ENCODE peak calls at places on chromosome 7, in nine cellular contexts. One of them, this sample, is unnamed.

GRCh38 chr7:154855366-154855765 is 147.6 kb downstream of the PAXIP1 start:
- DNase-seq in GF-D8: no peak
- DNase-seq in lung: no peak
- DNase-seq in DMS53: no peak
- DNase-seq in mesendoderm: no peak
- DNase-seq in AG08395: no peak
- DNase-seq in activated CD4-positive, alpha-beta T cell treated with anti-CD3 and anti-CD28 coated beads for 1 hour: no peak
- DNase-seq in AG08396: no peak
- DNase-seq in activated T-helper 1 cell treated with anti-CD3 and anti-CD28 coated beads, Interleukin-12 subunit alpha, Interleukin-12 subunit beta, Interleukin-2, Interleukin-4 antibody, amounts not matched to agents 30 ng/mL and 10 ng/mL and 1 ng/mL, durations not matched to agents 14 hours and 24 hours and 36 hours: no peak
- DNase-seq in this sample: no peak

GRCh38 chr7:137096607-137097006 is 228.2 kb downstream of the CHRM2 start:
- DNase-seq in activated CD4-positive, alpha-beta T cell treated with anti-CD3 and anti-CD28 coated beads for 1 hour: no peak
- DNase-seq in activated T-helper 1 cell treated with anti-CD3 and anti-CD28 coated beads, Interleukin-12 subunit alpha, Interleukin-12 subunit beta, Interleukin-2, Interleukin-4 antibody, amounts not matched to agents 30 ng/mL and 10 ng/mL and 1 ng/mL, durations not matched to agents 14 hours and 24 hours and 36 hours: no peak
- DNase-seq in DMS53: no peak
- DNase-seq in mesendoderm: no peak
- DNase-seq in lung: no peak
- DNase-seq in AG08396: no peak
- DNase-seq in GF-D8: no peak
- DNase-seq in AG08395: no peak
- DNase-seq in this sample: peak

GRCh38 chr7:112266595-112267270 is 60.2 kb downstream of the ZNF277 start:
- DNase-seq in GF-D8: peak
- DNase-seq in DMS53: no peak
- DNase-seq in AG08395: peak
- DNase-seq in AG08396: no peak
- DNase-seq in mesendoderm: no peak
- DNase-seq in activated T-helper 1 cell treated with anti-CD3 and anti-CD28 coated beads, Interleukin-12 subunit alpha, Interleukin-12 subunit beta, Interleukin-2, Interleukin-4 antibody, amounts not matched to agents 30 ng/mL and 10 ng/mL and 1 ng/mL, durations not matched to agents 14 hours and 24 hours and 36 hours: no peak
- DNase-seq in activated CD4-positive, alpha-beta T cell treated with anti-CD3 and anti-CD28 coated beads for 1 hour: no peak
- DNase-seq in lung: no peak
- DNase-seq in this sample: no peak

GRCh38 chr7:2619120-2619519 is 12.7 kb upstream of the TTYH3 start:
- DNase-seq in DMS53: no peak
- DNase-seq in activated T-helper 1 cell treated with anti-CD3 and anti-CD28 coated beads, Interleukin-12 subunit alpha, Interleukin-12 subunit beta, Interleukin-2, Interleukin-4 antibody, amounts not matched to agents 30 ng/mL and 10 ng/mL and 1 ng/mL, durations not matched to agents 14 hours and 24 hours and 36 hours: no peak
- DNase-seq in AG08396: peak
- DNase-seq in activated CD4-positive, alpha-beta T cell treated with anti-CD3 and anti-CD28 coated beads for 1 hour: no peak
- DNase-seq in GF-D8: no peak
- DNase-seq in mesendoderm: no peak
- DNase-seq in lung: no peak
- DNase-seq in AG08395: peak
- DNase-seq in this sample: no peak

GRCh38 chr7:87574630-87575029 is 26.1 kb downstream of the ABCB1 start:
- DNase-seq in activated T-helper 1 cell treated with anti-CD3 and anti-CD28 coated beads, Interleukin-12 subunit alpha, Interleukin-12 subunit beta, Interleukin-2, Interleukin-4 antibody, amounts not matched to agents 30 ng/mL and 10 ng/mL and 1 ng/mL, durations not matched to agents 14 hours and 24 hours and 36 hours: no peak
- DNase-seq in mesendoderm: no peak
- DNase-seq in AG08395: peak
- DNase-seq in GF-D8: no peak
- DNase-seq in lung: no peak
- DNase-seq in activated CD4-positive, alpha-beta T cell treated with anti-CD3 and anti-CD28 coated beads for 1 hour: no peak
- DNase-seq in AG08396: peak
- DNase-seq in DMS53: peak
- DNase-seq in this sample: no peak

GRCh38 chr7:143120696-143121405 is 11.0 kb upstream of the PIP start:
- DNase-seq in mesendoderm: peak
- DNase-seq in lung: no peak
- DNase-seq in activated CD4-positive, alpha-beta T cell treated with anti-CD3 and anti-CD28 coated beads for 1 hour: no peak
- DNase-seq in AG08395: no peak
- DNase-seq in AG08396: no peak
- DNase-seq in activated T-helper 1 cell treated with anti-CD3 and anti-CD28 coated beads, Interleukin-12 subunit alpha, Interleukin-12 subunit beta, Interleukin-2, Interleukin-4 antibody, amounts not matched to agents 30 ng/mL and 10 ng/mL and 1 ng/mL, durations not matched to agents 14 hours and 24 hours and 36 hours: no peak
- DNase-seq in GF-D8: no peak
- DNase-seq in DMS53: no peak
- DNase-seq in this sample: no peak

GRCh38 chr7:148242271-148242801 is 348.2 kb upstream of the C7orf33 start:
- DNase-seq in mesendoderm: peak
- DNase-seq in activated T-helper 1 cell treated with anti-CD3 and anti-CD28 coated beads, Interleukin-12 subunit alpha, Interleukin-12 subunit beta, Interleukin-2, Interleukin-4 antibody, amounts not matched to agents 30 ng/mL and 10 ng/mL and 1 ng/mL, durations not matched to agents 14 hours and 24 hours and 36 hours: no peak
- DNase-seq in activated CD4-positive, alpha-beta T cell treated with anti-CD3 and anti-CD28 coated beads for 1 hour: no peak
- DNase-seq in lung: peak
- DNase-seq in DMS53: peak
- DNase-seq in GF-D8: no peak
- DNase-seq in AG08395: peak
- DNase-seq in AG08396: peak
- DNase-seq in this sample: peak

GRCh38 chr7:106462365-106462859 is 177.6 kb upstream of the NAMPT start:
- DNase-seq in mesendoderm: peak
- DNase-seq in activated T-helper 1 cell treated with anti-CD3 and anti-CD28 coated beads, Interleukin-12 subunit alpha, Interleukin-12 subunit beta, Interleukin-2, Interleukin-4 antibody, amounts not matched to agents 30 ng/mL and 10 ng/mL and 1 ng/mL, durations not matched to agents 14 hours and 24 hours and 36 hours: no peak
- DNase-seq in AG08395: peak
- DNase-seq in activated CD4-positive, alpha-beta T cell treated with anti-CD3 and anti-CD28 coated beads for 1 hour: no peak
- DNase-seq in GF-D8: peak
- DNase-seq in lung: no peak
- DNase-seq in AG08396: no peak
- DNase-seq in DMS53: peak
- DNase-seq in this sample: peak

GRCh38 chr7:47635091-47636090 is 53.5 kb upstream of the TNS3 start:
- DNase-seq in AG08395: peak
- DNase-seq in AG08396: peak
- DNase-seq in lung: peak
- DNase-seq in DMS53: peak
- DNase-seq in GF-D8: no peak
- DNase-seq in activated CD4-positive, alpha-beta T cell treated with anti-CD3 and anti-CD28 coated beads for 1 hour: no peak
- DNase-seq in activated T-helper 1 cell treated with anti-CD3 and anti-CD28 coated beads, Interleukin-12 subunit alpha, Interleukin-12 subunit beta, Interleukin-2, Interleukin-4 antibody, amounts not matched to agents 30 ng/mL and 10 ng/mL and 1 ng/mL, durations not matched to agents 14 hours and 24 hours and 36 hours: no peak
- DNase-seq in mesendoderm: peak
- DNase-seq in this sample: peak

GRCh38 chr7:155998766-155999630 is 186.7 kb upstream of the SHH start:
- DNase-seq in mesendoderm: no peak
- DNase-seq in activated T-helper 1 cell treated with anti-CD3 and anti-CD28 coated beads, Interleukin-12 subunit alpha, Interleukin-12 subunit beta, Interleukin-2, Interleukin-4 antibody, amounts not matched to agents 30 ng/mL and 10 ng/mL and 1 ng/mL, durations not matched to agents 14 hours and 24 hours and 36 hours: no peak
- DNase-seq in DMS53: no peak
- DNase-seq in GF-D8: no peak
- DNase-seq in activated CD4-positive, alpha-beta T cell treated with anti-CD3 and anti-CD28 coated beads for 1 hour: no peak
- DNase-seq in AG08396: no peak
- DNase-seq in lung: no peak
- DNase-seq in AG08395: no peak
- DNase-seq in this sample: no peak

GRCh38 chr7:51318001-51318400 is 1.4 kb upstream of the COBL start:
- DNase-seq in activated CD4-positive, alpha-beta T cell treated with anti-CD3 and anti-CD28 coated beads for 1 hour: no peak
- DNase-seq in AG08395: no peak
- DNase-seq in mesendoderm: no peak
- DNase-seq in DMS53: peak
- DNase-seq in lung: no peak
- DNase-seq in GF-D8: no peak
- DNase-seq in AG08396: no peak
- DNase-seq in activated T-helper 1 cell treated with anti-CD3 and anti-CD28 coated beads, Interleukin-12 subunit alpha, Interleukin-12 subunit beta, Interleukin-2, Interleukin-4 antibody, amounts not matched to agents 30 ng/mL and 10 ng/mL and 1 ng/mL, durations not matched to agents 14 hours and 24 hours and 36 hours: no peak
- DNase-seq in this sample: no peak

GRCh38 chr7:50834679-50835078 is 52.0 kb upstream of the GRB10 start:
- DNase-seq in GF-D8: no peak
- DNase-seq in AG08396: no peak
- DNase-seq in mesendoderm: no peak
- DNase-seq in activated T-helper 1 cell treated with anti-CD3 and anti-CD28 coated beads, Interleukin-12 subunit alpha, Interleukin-12 subunit beta, Interleukin-2, Interleukin-4 antibody, amounts not matched to agents 30 ng/mL and 10 ng/mL and 1 ng/mL, durations not matched to agents 14 hours and 24 hours and 36 hours: no peak
- DNase-seq in AG08395: no peak
- DNase-seq in activated CD4-positive, alpha-beta T cell treated with anti-CD3 and anti-CD28 coated beads for 1 hour: no peak
- DNase-seq in lung: no peak
- DNase-seq in DMS53: no peak
- DNase-seq in this sample: no peak

This sample was measured in left kidney.